ENCODE peak calls at places on chromosome 3, in ten cellular contexts. A, T, C, H, K, W, I, R, P and L are unnamed samples. For H3K4me1, the result is how much of the 10 kb centered on the place peaks cover.

GRCh38 chr3:24763421-24763820 is 268.8 kb upstream of the THRB start:
- DNase-seq in R (no peak), A (no peak), I (no peak), K (no peak), T (no peak), H (no peak), W (no peak), P (no peak), C (no peak), L (no peak)

GRCh38 chr3:45719761-45720487 is 30.7 kb downstream of the SACM1L start:
- DNase-seq in C (no peak), K (no peak), W (no peak), A (no peak), P (no peak), R (no peak), H (no peak), I (no peak), T (no peak), L (no peak)

GRCh38 chr3:59424268-59425010 is 374.6 kb upstream of the CFAP20DC start:
- DNase-seq in I (no peak), C (no peak), P (peak), W (no peak), A (no peak), H (no peak), R (no peak), T (no peak), K (no peak), L (no peak)

GRCh38 chr3:187011915-187012314 is 81.6 kb downstream of the ST6GAL1 start:
- DNase-seq in W (no peak), R (no peak), T (no peak), P (no peak), H (no peak), C (no peak), K (no peak), A (no peak), I (no peak), L (no peak)

GRCh38 chr3:148211725-148212124 is 486.0 kb upstream of the AGTR1 start:
- DNase-seq in W (no peak), R (no peak), T (no peak), H (no peak), P (no peak), K (peak), I (peak), C (no peak), A (peak), L (peak)

GRCh38 chr3:148158210-148158609 is 539.5 kb upstream of the AGTR1 start:
- DNase-seq in R (no peak), A (peak), I (peak), C (peak), H (no peak), T (no peak), P (no peak), W (peak), K (no peak), L (no peak)

GRCh38 chr3:188284455-188285212 is 130.7 kb downstream of the LPP start:
- DNase-seq in T (no peak), R (no peak), C (no peak), I (no peak), K (no peak), P (no peak), H (no peak), W (no peak), A (no peak), L (no peak)

GRCh38 chr3:187750041-187750512 is 4.8 kb upstream of the BCL6 start:
- DNase-seq in H (no peak), K (peak), T (no peak), W (peak), I (no peak), P (no peak), R (peak), A (no peak), C (no peak), L (peak)

GRCh38 chr3:42663581-42664442 is 10.3 kb downstream of the ZBTB47 start:
- DNase-seq in R (no peak), W (no peak), C (no peak), I (no peak), H (no peak), P (no peak), A (no peak), T (no peak), K (no peak), L (no peak)

GRCh38 chr3:119301662-119302061 is 7.5 kb downstream of the ARHGAP31 start:
- DNase-seq in A (peak), T (no peak), R (no peak), K (no peak), H (no peak), P (no peak), C (no peak), I (no peak), W (no peak), L (no peak)

GRCh38 chr3:66836363-66837152 is 161.5 kb upstream of the KBTBD8 start:
- DNase-seq in C (no peak), W (no peak), K (no peak), T (no peak), I (no peak), H (no peak), P (no peak), R (no peak), A (no peak), L (peak)

GRCh38 chr3:33211444-33211843 is 7.2 kb downstream of the SUSD5 start:
- DNase-seq in T (no peak), W (peak), P (no peak), C (no peak), I (peak), K (no peak), A (no peak), R (no peak), H (peak), L (no peak)

GRCh38 chr3:12286927-12287726 is 1.7 kb upstream of the PPARG start:
- DNase-seq in A (no peak), H (no peak), C (peak), I (no peak), K (peak), T (peak), P (no peak), R (peak), W (peak), L (peak)

GRCh38 chr3:29649815-29650547 is 369.1 kb downstream of the RBMS3 start:
- DNase-seq in H (no peak), K (no peak), A (peak), T (no peak), I (peak), C (no peak), R (no peak), W (peak), P (no peak), L (peak)

GRCh38 chr3:104628185-104628789 is 738.4 kb upstream of the ALCAM start:
- DNase-seq in R (peak), I (no peak), P (no peak), A (no peak), K (no peak), T (no peak), W (peak), H (no peak), C (peak), L (peak)

GRCh38 chr3:183265713-183266417 is 12.8 kb downstream of the B3GNT5 start:
- DNase-seq in A (no peak), P (no peak), K (peak), H (peak), C (no peak), R (no peak), T (no peak), W (peak), I (no peak), L (peak)
- H3K4me1 ChIP-seq in A (half or more), P (under half), K (under half), H (under half), C (under half), R (under half), T (under half), W (under half), I (under half), L (under half)

DNA sequence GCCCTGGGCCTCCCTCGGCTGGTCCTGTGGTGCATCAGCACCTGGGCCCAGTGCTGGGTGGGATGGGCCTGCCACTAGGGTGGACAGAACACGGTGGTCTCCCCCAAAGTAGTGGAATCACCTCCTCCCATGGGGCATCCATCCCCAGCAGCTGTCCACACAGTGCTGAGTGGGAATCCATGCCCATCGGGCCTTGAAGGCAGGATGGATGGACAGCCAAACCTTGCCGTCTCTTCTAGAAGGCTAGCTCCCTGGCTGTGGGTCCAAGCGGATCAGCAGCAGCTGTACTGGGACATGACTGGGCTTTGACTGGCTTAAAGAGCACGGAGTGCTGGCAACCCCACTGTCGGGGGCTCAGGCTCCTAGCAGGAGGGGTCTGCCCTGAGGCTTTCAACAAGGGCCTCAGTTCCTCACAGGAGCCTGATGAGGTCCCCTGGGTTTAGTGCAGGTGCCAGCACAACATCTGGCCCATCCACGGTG is 123.9 kb downstream of the DNAJB8 start:
- DNase-seq in R (no peak), H (no peak), W (no peak), K (no peak), A (no peak), I (no peak), C (no peak), P (no peak), T (no peak), L (no peak)
- H3K4me3 ChIP-seq in R (no peak), H (no peak), W (no peak), K (no peak), A (no peak), I (no peak), C (no peak), P (no peak), T (no peak), L (no peak)

GRCh38 chr3:50270422-50270831 is 1.5 kb downstream of the SEMA3B start:
- DNase-seq in I (no peak), K (no peak), R (no peak), H (no peak), A (no peak), C (no peak), P (no peak), T (no peak), W (no peak), L (no peak)

GRCh38 chr3:50269460-50269859 is 513 bp downstream of the SEMA3B start:
- DNase-seq in K (no peak), I (no peak), P (no peak), T (no peak), W (no peak), C (no peak), A (no peak), R (no peak), H (no peak), L (no peak)

GRCh38 chr3:50269977-50270413 is 1.0 kb downstream of the SEMA3B start:
- DNase-seq in R (no peak), P (no peak), C (no peak), W (no peak), T (no peak), A (no peak), H (no peak), I (no peak), K (no peak), L (no peak)

GRCh38 chr3:50271314-50272072 is 2.5 kb downstream of the SEMA3B start:
- DNase-seq in W (no peak), P (no peak), T (no peak), K (no peak), I (no peak), R (peak), H (no peak), C (no peak), A (no peak), L (peak)

GRCh38 chr3:50270841-50271240 is 1.9 kb downstream of the SEMA3B start:
- DNase-seq in R (no peak), H (no peak), T (no peak), P (no peak), I (no peak), K (no peak), A (no peak), W (no peak), C (no peak), L (no peak)
- H3K4me1 ChIP-seq in R (under half), H (under half), T (under half), P (under half), I (half or more), K (half or more), A (half or more), W (half or more), C (under half), L (under half)

GRCh38 chr3:197171481-197172067 is 126.8 kb downstream of the DLG1 start:
- DNase-seq in C (no peak), A (no peak), I (no peak), P (no peak), H (no peak), W (no peak), T (no peak), R (no peak), K (no peak), L (no peak)

GRCh38 chr3:197168606-197169005 is 129.8 kb downstream of the DLG1 start:
- DNase-seq in R (peak), H (no peak), W (peak), I (no peak), T (no peak), P (no peak), C (no peak), A (no peak), K (no peak), L (no peak)

GRCh38 chr3:197167546-197167945 is 130.9 kb downstream of the DLG1 start:
- DNase-seq in T (no peak), W (no peak), K (no peak), C (no peak), I (no peak), H (no peak), P (no peak), R (no peak), A (no peak), L (no peak)

GRCh38 chr3:197168063-197168462 is 130.3 kb downstream of the DLG1 start:
- DNase-seq in H (no peak), I (no peak), A (no peak), K (no peak), W (no peak), P (no peak), T (no peak), C (no peak), R (peak), L (no peak)

DNA sequence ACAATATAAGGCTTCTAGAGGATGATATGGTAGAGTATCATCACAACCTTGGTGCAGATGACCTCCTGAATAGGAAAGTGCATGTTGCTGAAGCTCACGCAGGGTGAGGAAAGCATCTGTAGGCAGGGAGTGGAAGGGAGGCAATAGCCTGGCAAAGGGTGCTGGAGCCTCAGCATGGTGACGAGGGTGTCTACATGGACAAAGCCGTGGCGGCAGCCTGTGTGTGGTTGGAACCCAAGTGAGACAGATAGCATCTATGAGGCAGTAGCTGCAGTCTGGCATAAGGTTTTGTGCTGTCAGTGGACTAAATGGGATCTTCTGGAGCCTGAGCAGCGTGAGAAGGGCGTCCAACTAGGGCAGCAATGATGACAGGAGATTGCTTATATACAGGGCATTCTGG is 132.5 kb downstream of the DLG1 start:
- DNase-seq in R (no peak), I (no peak), T (no peak), C (peak), P (no peak), W (no peak), H (no peak), A (no peak), K (no peak), L (no peak)
- H3K4me3 ChIP-seq in R (no peak), I (no peak), T (no peak), C (no peak), P (no peak), W (no peak), H (no peak), A (no peak), K (no peak), L (no peak)